ENCODE peak calls at places on chromosomes 12 and 14, in four cellular contexts. N, I, A and H are unnamed samples.

GRCh38 chr12:211639-212382 is 2.1 kb downstream of the SLC6A12 start:
- DNase-seq in N (no peak), I (no peak), A (no peak), H (no peak)

GRCh38 chr14:61444215-61444768 is 122.9 kb downstream of the PRKCH start:
- DNase-seq in N (no peak), I (no peak), A (no peak), H (no peak)

GRCh38 chr14:63438065-63438757 is 105.0 kb downstream of the PPP2R5E start:
- DNase-seq in N (peak), I (peak), A (no peak), H (no peak)

GRCh38 chr12:27710592-27711311 is at the start of gene MRPS35:
- DNase-seq in N (peak), I (peak), A (peak), H (peak)

GRCh38 chr12:6056406-6057211 is 67.9 kb downstream of the VWF start:
- DNase-seq in N (peak), I (peak), A (no peak), H (peak)

GRCh38 chr12:98743362-98743953 is 98.4 kb downstream of the APAF1 start:
- DNase-seq in N (peak), I (peak), A (no peak), H (peak)

GRCh38 chr12:45350861-45351260 is 135.0 kb downstream of the ANO6 start:
- DNase-seq in N (no peak), I (no peak), A (no peak), H (no peak)

GRCh38 chr12:80977356-80977755 is 39.6 kb upstream of the LIN7A start:
- DNase-seq in N (no peak), I (no peak), A (no peak), H (no peak)

GRCh38 chr12:74152370-74152769 is 385.3 kb upstream of the ATXN7L3B start:
- DNase-seq in N (no peak), I (no peak), A (no peak), H (no peak)

GRCh38 chr12:110379642-110380041 is 23.9 kb downstream of the ANAPC7 start:
- DNase-seq in N (no peak), I (no peak), A (no peak), H (no peak)

GRCh38 chr14:104555621-104556255 is 23.8 kb upstream of the C14orf180 start:
- DNase-seq in N (no peak), I (no peak), A (no peak), H (peak)

GRCh38 chr14:30985796-30986195 is 39.7 kb upstream of the AP4S1 start:
- DNase-seq in N (no peak), I (no peak), A (no peak), H (no peak)

GRCh38 chr14:22231022-22231421 is 358.0 kb downstream of the DAD1 start:
- DNase-seq in N (no peak), I (no peak), A (no peak), H (no peak)

GRCh38 chr12:15705606-15706005 is 83.6 kb downstream of the EPS8 start:
- DNase-seq in N (no peak), I (no peak), A (no peak), H (no peak)

GRCh38 chr12:24661657-24662096 is 287.2 kb downstream of the BCAT1 start:
- DNase-seq in N (no peak), I (no peak), A (no peak), H (no peak)

GRCh38 chr14:30291216-30291615 is 267.7 kb upstream of the G2E3 start:
- DNase-seq in N (no peak), I (no peak), A (no peak), H (no peak)

GRCh38 chr12:108604208-108604941 is 6.5 kb upstream of the TMEM119 start:
- DNase-seq in N (no peak), I (no peak), A (no peak), H (no peak)

GRCh38 chr12:3921526-3921925 is 48.3 kb upstream of the PARP11 start:
- DNase-seq in N (no peak), I (no peak), A (no peak), H (no peak)

GRCh38 chr12:109583733-109584132 is 10.1 kb downstream of the MVK start:
- DNase-seq in N (no peak), I (no peak), A (no peak), H (no peak)

GRCh38 chr12:107277850-107278249 is 184.5 kb upstream of the CRY1 start:
- DNase-seq in N (no peak), I (no peak), A (no peak), H (no peak)

GRCh38 chr12:120369476-120370342 is 745 bp upstream of the MSI1 start:
- DNase-seq in N (no peak), I (no peak), A (no peak), H (no peak)

GRCh38 chr12:99978152-99978551 is 6.6 kb downstream of the ANKS1B start:
- DNase-seq in N (no peak), I (no peak), A (no peak), H (no peak)

GRCh38 chr14:100530270-100531072 is 56.7 kb downstream of the BEGAIN start:
- DNase-seq in N (no peak), I (no peak), A (no peak), H (peak)

GRCh38 chr12:91818236-91819131 is 327.2 kb downstream of the BTG1 start:
- DNase-seq in N (no peak), I (no peak), A (no peak), H (no peak)

GRCh38 chr12:49190317-49190716 is 1.4 kb upstream of the TUBA1A start:
- DNase-seq in N (no peak), I (peak), A (no peak), H (no peak)

GRCh38 chr12:54360717-54361456 is 3.4 kb downstream of the GPR84 start:
- DNase-seq in N (peak), I (peak), A (no peak), H (peak)

GRCh38 chr12:71029302-71029701 is 108.8 kb upstream of the PTPRR start:
- DNase-seq in N (no peak), I (no peak), A (no peak), H (no peak)

GRCh38 chr12:46219892-46220655 is 48.8 kb downstream of the SLC38A1 start:
- DNase-seq in N (peak), I (no peak), A (no peak), H (no peak)

GRCh38 chr14:24249230-24250021 is 7.0 kb upstream of the TINF2 start:
- DNase-seq in N (no peak), I (no peak), A (no peak), H (no peak)

GRCh38 chr14:104542871-104543830 is 36.4 kb upstream of the C14orf180 start:
- DNase-seq in N (no peak), I (no peak), A (no peak), H (no peak)

GRCh38 chr12:101592448-101592847 is 2.3 kb upstream of the MYBPC1 start:
- DNase-seq in N (no peak), I (no peak), A (no peak), H (no peak)

GRCh38 chr14:93727039-93727740 is 61.1 kb downstream of the PRIMA1 start:
- DNase-seq in N (no peak), I (no peak), A (no peak), H (no peak)

GRCh38 chr12:118611295-118611694 is 234.9 kb downstream of the SUDS3 start:
- DNase-seq in N (no peak), I (peak), A (no peak), H (peak)

GRCh38 chr12:53991077-53991460 is 6.1 kb downstream of the HOXC10 start:
- DNase-seq in N (no peak), I (no peak), A (no peak), H (no peak)

GRCh38 chr14:105902131-105902898 is 375.9 kb downstream of the TMEM121 start:
- DNase-seq in N (no peak), I (no peak), A (no peak), H (peak)

GRCh38 chr12:120887253-120888043 is 16.7 kb downstream of the SPPL3 start:
- DNase-seq in N (no peak), I (no peak), A (no peak), H (no peak)

GRCh38 chr12:132248439-132249157 is 80.8 kb downstream of the GALNT9 start:
- DNase-seq in N (no peak), I (no peak), A (no peak), H (no peak)

GRCh38 chr12:15143467-15143866 is 77.8 kb downstream of the RERG start:
- DNase-seq in N (no peak), I (no peak), A (no peak), H (no peak)

GRCh38 chr12:119179335-119180021 is 747 bp downstream of the HSPB8 start:
- DNase-seq in N (peak), I (no peak), A (no peak), H (peak)

GRCh38 chr12:102376251-102376747 is 104.1 kb downstream of the IGF1 start:
- DNase-seq in N (no peak), I (no peak), A (no peak), H (no peak)

GRCh38 chr14:65251213-65251612 is 148.9 kb upstream of the MAX start:
- DNase-seq in N (no peak), I (no peak), A (no peak), H (no peak)
- TF ChIP-seq USF1 in N (no peak), I (no peak), A (no peak), H (no peak)

GRCh38 chr12:68587448-68587873 is 23.2 kb upstream of the RAP1B start:
- DNase-seq in N (no peak), I (no peak), A (peak), H (no peak)
- TF ChIP-seq USF2 in N (no peak), I (no peak), A (no peak), H (no peak)

GRCh38 chr14:59961518-59962062 is 41.6 kb downstream of the LRRC9 start:
- DNase-seq in N (no peak), I (no peak), A (no peak), H (no peak)
- TF ChIP-seq USF1 in N (no peak), I (no peak), A (no peak), H (no peak)

GRCh38 chr12:11273449-11273848 is 3.9 kb upstream of the PRB3 start:
- DNase-seq in N (no peak), I (no peak), A (no peak), H (no peak)
- TF ChIP-seq USF2 in N (no peak), I (no peak), A (no peak), H (no peak)

DNA sequence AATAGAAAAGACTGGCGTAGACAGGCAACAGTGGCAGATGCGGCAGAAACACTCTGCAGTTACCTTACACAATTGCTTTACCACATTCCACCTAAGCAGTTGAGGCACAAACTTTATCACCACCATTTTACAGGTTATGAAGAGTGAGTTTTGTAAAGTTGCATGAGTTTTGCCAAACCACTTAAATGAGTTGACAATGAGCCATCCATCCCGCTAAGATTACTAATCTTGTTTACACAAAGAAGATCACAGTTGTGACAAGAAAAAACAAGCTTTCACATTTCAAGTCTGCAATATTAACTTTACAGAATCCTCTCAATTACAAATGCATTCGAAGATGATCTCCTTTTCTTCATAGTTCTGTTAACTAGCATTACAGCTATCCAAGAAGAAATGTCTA is 1.8 kb downstream of the TMCC3 start:
- DNase-seq in N (no peak), I (no peak), A (no peak), H (no peak)
- TF ChIP-seq USF1 in N (no peak), I (no peak), A (no peak), H (no peak)

GRCh38 chr12:52366738-52367485 is at the start of gene KRT85:
- DNase-seq in N (no peak), I (no peak), A (no peak), H (no peak)
- TF ChIP-seq USF2 in N (no peak), I (no peak), A (no peak), H (no peak)

GRCh38 chr12:57837779-57838562 is 8.6 kb downstream of the CTDSP2 start:
- DNase-seq in N (no peak), I (no peak), A (no peak), H (peak)
- TF ChIP-seq USF1 in N (no peak), I (no peak), A (no peak), H (no peak)

DNA sequence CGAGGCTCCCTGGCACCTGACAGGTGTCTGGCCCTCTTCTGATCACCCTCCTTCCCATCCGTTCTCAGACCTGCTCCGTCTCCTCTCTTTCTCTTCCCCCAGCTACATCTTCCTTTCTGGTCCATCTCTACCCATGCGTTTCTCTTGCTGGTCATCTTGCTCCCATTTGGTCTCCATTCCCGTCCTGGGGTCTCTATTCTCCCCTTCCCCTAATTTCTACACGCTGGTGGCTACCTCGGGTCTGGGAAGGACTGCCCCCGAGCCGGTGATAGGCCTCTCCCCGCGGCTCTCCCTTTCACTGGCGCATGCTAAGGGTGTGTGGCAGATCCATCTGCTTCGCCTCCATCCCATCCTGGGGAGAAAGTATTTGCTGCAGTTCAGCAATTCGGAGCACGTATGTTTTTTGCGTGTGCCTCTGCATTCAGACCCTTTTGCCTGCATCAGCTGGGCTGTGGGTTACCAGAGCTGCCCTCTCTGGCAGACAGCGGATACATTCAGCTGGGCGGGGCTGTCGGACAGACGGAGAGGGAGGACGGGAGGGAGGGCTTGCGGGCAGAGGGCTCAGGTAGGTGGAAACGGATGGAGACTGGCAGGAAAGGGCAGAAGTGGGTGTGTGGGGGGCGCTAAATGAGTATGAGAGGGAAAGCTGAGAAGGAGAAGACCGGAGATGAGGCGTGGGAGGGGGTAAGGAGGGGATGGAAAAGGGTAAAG is 775 bp downstream of the CLSTN3 start:
- DNase-seq in N (peak), I (peak), A (no peak), H (peak)
- TF ChIP-seq USF2 in N (no peak), I (no peak), A (no peak), H (no peak)

GRCh38 chr14:41901089-41901488 is 294.4 kb downstream of the LRFN5 start:
- DNase-seq in N (no peak), I (no peak), A (no peak), H (no peak)

DNA sequence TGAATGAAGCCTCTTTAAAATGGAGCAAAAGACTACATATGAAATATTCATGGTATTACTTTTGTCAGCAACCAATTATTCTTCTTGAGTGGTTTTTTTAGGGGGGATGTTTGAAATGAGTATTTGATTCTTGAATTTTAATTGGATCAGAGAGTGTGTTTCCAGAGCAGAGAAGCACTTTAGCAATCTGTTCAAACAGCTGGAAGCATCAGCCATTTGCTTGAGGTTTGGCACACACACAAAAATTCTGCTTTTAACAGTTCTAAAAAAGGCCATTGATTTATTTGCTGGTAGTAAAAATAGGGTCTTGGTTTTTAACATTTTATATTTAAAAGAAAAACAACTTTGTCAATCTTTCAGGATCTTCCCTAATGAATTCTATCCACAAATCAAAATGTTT is 292.7 kb downstream of the LRFN5 start:
- DNase-seq in N (no peak), I (no peak), A (no peak), H (no peak)
- TF ChIP-seq USF1 in N (no peak), I (no peak), A (no peak), H (no peak)